ENCODE peak calls at places on chromosome 22, in nine cellular contexts. I is IMR-90, V is mucosa of descending colon, U is cardiac fibroblast, O is OCI-LY7, D is WERI-Rb-1, Q is fibroblast of the aortic adventitia, H is body of pancreas, W is Caco-2. G is an unnamed sample.

GRCh38 chr22:19807161-19807913 is 46.8 kb downstream of the TBX1 start:
- DNase-seq in D (no peak), Q (no peak), U (no peak), O (no peak), V (peak), H (no peak), I (no peak), W (peak), G (no peak)

GRCh38 chr22:50217543-50218152 is 16.8 kb downstream of the SELENOO start:
- DNase-seq in V (no peak), Q (no peak), O (no peak), I (no peak), D (no peak), H (no peak), W (no peak), U (no peak), G (no peak)

GRCh38 chr22:19178065-19178658 is 374 bp downstream of the SLC25A1 start:
- DNase-seq in H (peak), O (peak), U (peak), D (peak), Q (peak), V (peak), I (peak), W (peak), G (no peak)

GRCh38 chr22:30187726-30188407 is 58.7 kb downstream of the LIF start:
- DNase-seq in D (no peak), V (no peak), H (no peak), U (peak), O (no peak), Q (no peak), W (no peak), I (peak), G (no peak)

GRCh38 chr22:22093743-22094142 is 111.2 kb upstream of the TOP3B start:
- DNase-seq in V (no peak), W (no peak), U (no peak), D (no peak), H (no peak), Q (no peak), I (peak), O (no peak), G (no peak)

GRCh38 chr22:31488988-31489617 is 539 bp downstream of the EIF4ENIF1 start:
- DNase-seq in D (peak), O (peak), Q (peak), V (peak), I (peak), W (no peak), H (peak), U (peak), G (no peak)

GRCh38 chr22:29641052-29641780 is 37.8 kb downstream of the NF2 start:
- DNase-seq in Q (no peak), W (no peak), V (no peak), D (no peak), I (peak), H (no peak), O (no peak), U (no peak), G (no peak)

GRCh38 chr22:26394787-26395186 is 34.3 kb upstream of the ASPHD2 start:
- DNase-seq in V (no peak), Q (no peak), W (no peak), I (no peak), D (no peak), O (no peak), H (no peak), U (no peak), G (no peak)

GRCh38 chr22:40397436-40397835 is 27.0 kb downstream of the SGSM3 start:
- DNase-seq in O (no peak), I (peak), H (no peak), V (no peak), U (peak), D (no peak), W (no peak), Q (no peak), G (no peak)

GRCh38 chr22:29041408-29041807 is 20.2 kb downstream of the C22orf31 start:
- DNase-seq in H (peak), V (no peak), U (peak), Q (peak), D (no peak), O (no peak), I (peak), W (no peak), G (no peak)

GRCh38 chr22:23495614-23496444 is 84.3 kb downstream of the IGLL1 start:
- DNase-seq in U (no peak), Q (no peak), D (no peak), V (no peak), W (no peak), O (peak), I (no peak), H (no peak), G (no peak)
- TF ChIP-seq CTCF in U (no peak), Q (no peak), D (no peak), V (no peak), W (no peak), O (no peak), I (no peak), H (no peak), G (no peak)

DNA sequence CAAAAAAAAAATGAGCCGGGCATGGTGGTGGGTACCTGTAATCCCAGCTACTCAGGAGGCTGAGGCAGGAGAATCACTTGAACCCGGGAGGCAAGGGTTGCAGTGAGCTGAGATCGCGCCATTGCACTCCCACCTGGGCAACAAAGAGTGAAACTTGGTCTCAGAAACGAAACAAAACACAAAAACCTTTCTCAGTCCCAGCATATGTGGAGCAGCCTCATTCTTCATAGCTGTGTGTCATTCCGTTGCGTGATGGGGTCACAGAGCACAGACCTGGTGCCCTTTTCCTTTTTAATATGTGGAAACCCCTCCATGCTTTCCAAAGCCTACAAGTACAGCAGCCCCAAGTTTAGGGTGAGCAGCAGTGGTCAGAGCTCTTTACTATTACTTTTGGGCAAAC is 13.7 kb downstream of the PEX26 start:
- DNase-seq in V (no peak), H (no peak), I (no peak), D (no peak), W (no peak), O (no peak), Q (no peak), U (peak), G (no peak)
- H3K4me3 ChIP-seq in V (no peak), H (no peak), I (peak), D (no peak), W (no peak), O (no peak), Q (peak), U (peak), G (no peak)

DNA sequence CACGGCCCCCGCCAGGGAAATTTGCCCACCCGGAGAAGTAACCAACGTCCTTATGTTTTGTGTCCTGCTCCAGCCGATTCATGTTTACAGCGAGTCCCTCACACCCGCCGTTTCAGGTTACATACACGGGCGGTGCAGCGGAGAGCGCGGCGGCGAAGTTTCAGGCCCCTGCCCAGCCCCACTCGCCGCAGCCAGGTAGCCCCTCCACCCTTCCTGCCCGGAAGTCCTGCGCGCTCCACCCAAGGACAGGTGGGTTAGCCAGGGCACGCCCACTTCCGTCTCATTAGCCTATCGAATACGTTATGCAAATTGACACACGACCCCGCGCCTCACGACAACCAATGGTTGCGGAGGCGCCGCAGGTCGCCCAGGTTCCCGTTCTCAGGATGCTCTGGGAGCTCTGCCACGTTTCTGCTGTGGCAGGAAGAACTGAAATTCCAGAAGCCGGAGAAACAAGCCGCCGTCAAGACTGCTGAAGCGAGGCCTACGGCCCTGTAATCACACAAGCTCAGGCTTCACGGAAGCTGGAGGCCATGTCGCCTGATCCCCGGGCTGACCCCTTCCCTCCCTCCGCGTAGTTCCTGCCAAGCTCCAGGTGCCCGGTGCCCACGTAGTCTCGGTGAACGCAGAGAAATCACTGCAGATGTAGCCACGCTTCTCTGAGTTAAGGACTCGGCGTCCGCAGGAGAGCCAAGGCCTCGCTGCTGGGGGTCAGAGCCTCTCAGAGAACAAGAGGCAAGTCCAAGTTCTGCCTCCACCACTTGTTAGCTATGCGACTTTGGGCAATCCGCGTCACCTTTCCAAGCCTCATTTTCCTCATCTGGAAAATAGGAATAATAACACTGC is 22.4 kb upstream of the MYH9 start:
- DNase-seq in W (peak), V (peak), Q (no peak), D (no peak), O (peak), I (no peak), U (no peak), H (peak), G (peak)
- TF ChIP-seq CTCF in W (peak), V (no peak), Q (no peak), D (no peak), O (no peak), I (no peak), U (no peak), H (peak), G (peak)

GRCh38 chr22:43342347-43343261 is 568 bp downstream of the SCUBE1 start:
- DNase-seq in Q (no peak), D (no peak), V (no peak), W (no peak), O (no peak), U (no peak), I (no peak), H (no peak), G (no peak)
- H3K4me3 ChIP-seq in Q (no peak), D (peak), V (no peak), W (no peak), O (no peak), U (no peak), I (no peak), H (no peak), G (peak)

GRCh38 chr22:41768420-41768819 is 32.1 kb upstream of the CCDC134 start:
- DNase-seq in U (peak), H (no peak), W (no peak), I (peak), V (no peak), O (no peak), Q (peak), D (no peak), G (peak)

GRCh38 chr22:41766476-41766875 is 34.0 kb upstream of the CCDC134 start:
- DNase-seq in I (no peak), Q (no peak), V (no peak), O (no peak), W (no peak), U (no peak), H (no peak), D (no peak), G (no peak)

GRCh38 chr22:41772645-41773044 is 27.8 kb upstream of the CCDC134 start:
- DNase-seq in V (no peak), O (no peak), D (no peak), H (no peak), W (no peak), I (peak), Q (no peak), U (no peak), G (no peak)

GRCh38 chr22:41772198-41772597 is 28.3 kb upstream of the CCDC134 start:
- DNase-seq in O (no peak), U (no peak), I (no peak), H (no peak), D (no peak), Q (no peak), W (no peak), V (no peak), G (no peak)

GRCh38 chr22:41770715-41771452 is 29.6 kb upstream of the CCDC134 start:
- DNase-seq in I (no peak), D (no peak), V (no peak), Q (no peak), H (no peak), U (no peak), W (no peak), O (no peak), G (no peak)
- TF ChIP-seq CTCF in I (no peak), D (no peak), V (no peak), Q (no peak), H (no peak), U (no peak), W (no peak), O (no peak), G (no peak)

GRCh38 chr22:24146190-24146616 is 35.1 kb upstream of the SUSD2 start:
- DNase-seq in Q (peak), W (peak), U (peak), H (peak), D (peak), I (peak), V (peak), O (peak), G (peak)

GRCh38 chr22:24149191-24149590 is 32.1 kb upstream of the SUSD2 start:
- DNase-seq in V (no peak), U (no peak), O (no peak), I (no peak), W (no peak), Q (no peak), H (no peak), D (no peak), G (no peak)

GRCh38 chr22:24148586-24148985 is 32.7 kb upstream of the SUSD2 start:
- DNase-seq in I (no peak), O (no peak), D (no peak), V (no peak), H (no peak), U (no peak), Q (no peak), W (no peak), G (no peak)

GRCh38 chr22:24146791-24147353 is 34.4 kb upstream of the SUSD2 start:
- DNase-seq in Q (peak), D (no peak), I (peak), H (peak), O (no peak), W (no peak), V (no peak), U (peak), G (peak)

DNA sequence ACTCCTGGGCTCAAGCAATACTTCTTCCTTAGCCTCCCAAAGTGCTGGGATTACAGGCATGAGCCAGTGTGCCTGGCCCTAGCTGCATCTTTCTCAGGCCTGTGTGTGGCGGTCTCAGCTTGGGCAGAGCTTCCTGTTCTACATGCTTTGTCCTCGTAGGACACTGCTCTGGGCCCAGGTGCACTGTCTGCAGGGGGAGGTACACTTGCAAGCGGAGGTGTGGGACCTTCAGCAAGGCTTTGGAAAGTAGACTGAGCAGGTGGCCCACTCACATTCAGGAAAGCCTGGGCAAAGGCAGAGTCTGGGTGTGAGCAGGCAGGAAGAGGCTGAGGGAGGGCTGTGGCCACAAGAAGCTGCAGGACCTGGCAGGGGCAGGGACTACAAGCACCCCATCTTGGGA is 33.6 kb upstream of the SUSD2 start:
- DNase-seq in U (no peak), O (peak), V (no peak), D (no peak), H (no peak), Q (no peak), W (no peak), I (no peak), G (no peak)
- H3K4me3 ChIP-seq in U (no peak), O (no peak), V (no peak), D (no peak), H (no peak), Q (no peak), W (no peak), I (no peak), G (no peak)

GRCh38 chr22:48663297-48663696 is 1164.4 kb downstream of the BRD1 start:
- DNase-seq in H (no peak), Q (no peak), D (no peak), O (peak), I (no peak), V (no peak), U (peak), W (no peak), G (no peak)
- TF ChIP-seq CTCF in H (no peak), Q (peak), D (peak), O (peak), I (no peak), V (no peak), U (peak), W (peak), G (peak)

GRCh38 chr22:49096476-49096875 is 731.2 kb downstream of the BRD1 start:
- DNase-seq in D (no peak), H (no peak), V (no peak), W (no peak), O (no peak), U (no peak), I (no peak), Q (no peak), G (no peak)

GRCh38 chr22:49094151-49094550 is 733.5 kb downstream of the BRD1 start:
- DNase-seq in D (no peak), W (no peak), H (no peak), U (no peak), O (no peak), Q (no peak), V (no peak), I (no peak), G (no peak)

GRCh38 chr22:49094858-49095257 is 732.8 kb downstream of the BRD1 start:
- DNase-seq in V (no peak), Q (no peak), O (no peak), H (no peak), U (no peak), I (no peak), D (no peak), W (no peak), G (no peak)

GRCh38 chr22:49097171-49097925 is 730.3 kb downstream of the BRD1 start:
- DNase-seq in H (no peak), V (no peak), U (no peak), I (no peak), W (no peak), O (no peak), D (no peak), Q (no peak), G (no peak)

DNA sequence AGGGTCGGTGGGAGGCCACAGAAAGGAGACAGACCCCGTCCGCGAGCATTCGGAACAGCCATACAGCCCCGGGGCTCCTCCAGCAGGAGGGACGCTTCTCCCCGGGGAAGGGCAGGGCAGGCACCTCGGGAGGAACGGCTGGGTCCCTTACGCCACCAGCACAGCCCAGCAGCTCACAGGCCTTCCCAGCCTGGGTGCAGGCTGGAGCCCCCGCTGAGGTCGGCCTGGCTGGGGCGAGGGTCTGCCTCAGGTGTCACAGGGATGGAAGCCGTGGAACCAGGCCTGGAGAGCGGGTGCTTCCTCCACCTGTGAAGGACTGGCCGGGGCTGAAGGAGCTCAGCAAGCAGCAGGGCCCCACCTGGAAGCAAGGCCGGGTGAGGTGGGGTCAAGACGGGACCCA is 732.3 kb downstream of the BRD1 start:
- DNase-seq in D (no peak), Q (no peak), H (no peak), O (no peak), W (no peak), U (no peak), V (no peak), I (no peak), G (no peak)
- H3K4me3 ChIP-seq in D (no peak), Q (no peak), H (no peak), O (no peak), W (no peak), U (no peak), V (no peak), I (no peak), G (no peak)

DNA sequence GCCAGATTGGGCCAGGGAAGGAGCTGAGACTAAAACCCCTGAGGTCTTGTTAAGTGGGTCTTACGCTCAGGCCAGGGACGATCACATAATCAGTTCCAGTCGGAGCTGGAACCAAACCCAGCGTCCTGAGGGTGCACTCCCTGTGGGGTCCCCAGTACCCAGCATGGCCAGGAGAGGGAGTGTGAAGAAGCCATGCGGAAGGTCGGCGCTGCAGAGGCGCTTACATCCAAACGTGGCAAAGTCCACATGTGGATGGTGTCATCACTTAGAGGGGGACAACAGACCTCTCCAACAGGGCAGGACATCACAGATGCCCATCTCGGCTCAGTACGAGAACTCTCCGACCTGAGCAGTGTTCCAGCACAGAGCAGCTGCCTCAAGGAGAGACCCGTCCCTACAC is 8.3 kb downstream of the ATP5MGL start:
- DNase-seq in H (no peak), O (no peak), D (peak), Q (no peak), W (no peak), V (no peak), I (no peak), U (peak), G (no peak)
- TF ChIP-seq CTCF in H (peak), O (peak), D (peak), Q (peak), W (peak), V (no peak), I (peak), U (peak), G (peak)

DNA sequence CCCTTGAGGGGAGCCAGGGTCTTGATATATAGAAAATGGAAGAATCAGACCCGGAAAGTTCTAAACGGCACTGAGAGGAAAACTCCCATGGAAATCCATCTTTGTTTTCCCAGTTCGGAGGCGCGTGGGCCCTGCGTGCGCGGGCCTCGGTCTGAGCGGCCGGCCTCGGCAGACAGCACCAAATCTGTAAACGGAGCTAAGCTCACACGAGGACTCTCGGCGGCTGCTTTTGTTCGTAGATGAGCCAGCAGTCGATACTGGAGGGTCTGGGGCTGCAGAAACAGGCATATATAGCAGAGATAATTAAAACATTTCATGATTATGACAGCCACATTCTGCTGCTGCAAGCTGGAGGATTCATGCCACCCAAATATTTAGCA is 68.5 kb upstream of the PPARA start:
- DNase-seq in D (no peak), H (peak), U (no peak), V (peak), Q (peak), O (no peak), I (no peak), W (no peak), G (no peak)
- H3K4me3 ChIP-seq in D (no peak), H (no peak), U (no peak), V (no peak), Q (peak), O (no peak), I (no peak), W (no peak), G (no peak)

G was measured in retinal pigment epithelial cell.